ENCODE peak calls at places on chromosomes 3 and 15, in five cellular contexts. K is glutamatergic neuron, C is H54, M is uterus, R is mucosa of gallbladder. T is an unnamed sample.

GRCh38 chr3:160477750-160478149 is 28.2 kb upstream of the TRIM59 start:
- DNase-seq in K (no peak), C (no peak), M (no peak), R (no peak), T (no peak)

GRCh38 chr3:118199044-118199443 is 835.6 kb downstream of the IGSF11 start:
- DNase-seq in K (no peak), C (no peak), M (no peak), R (no peak), T (no peak)

GRCh38 chr3:128969993-128970740 is 23.7 kb downstream of the CFAP92 start:
- DNase-seq in K (peak; percentile 61), C (peak; percentile 47), M (peak; percentile 42), R (no peak), T (no peak)

GRCh38 chr3:72329354-72329753 is 518.9 kb downstream of the SHQ1 start:
- DNase-seq in K (no peak), C (no peak), M (no peak), R (no peak), T (no peak)

GRCh38 chr3:133895208-133896001 is at the start of gene RAB6B:
- DNase-seq in K (peak; percentile 89), C (peak; percentile 51), M (no peak), R (no peak), T (no peak)

GRCh38 chr3:12439161-12439560 is 45.1 kb upstream of the TSEN2 start:
- DNase-seq in K (no peak), C (no peak), M (no peak), R (no peak), T (no peak)

GRCh38 chr3:90145094-90145810 is 1037.8 kb downstream of the EPHA3 start:
- DNase-seq in K (no peak), C (no peak), M (no peak), R (no peak), T (no peak)

GRCh38 chr3:172218350-172219323 is 179.3 kb downstream of the FNDC3B start:
- DNase-seq in K (no peak), C (no peak), M (no peak), R (no peak), T (no peak)

GRCh38 chr15:94001113-94001919 is 230.0 kb upstream of the MCTP2 start:
- DNase-seq in K (no peak), C (no peak), M (no peak), R (no peak), T (no peak)

GRCh38 chr3:15676259-15676658 is 74.7 kb downstream of the BTD start:
- DNase-seq in K (no peak), C (no peak), M (no peak), R (no peak), T (no peak)